ENCODE peak calls at places on chromosome 19, in ten cellular contexts. One of them, this sample, is unnamed. For H3K4me1, the result is how much of the 10 kb centered on the place peaks cover.

GRCh38 chr19:32878988-32879387 is 9.4 kb upstream of the SLC7A9 start:
- DNase-seq in stomach: peak
- DNase-seq in neural progenitor cell: no peak
- DNase-seq in GM23338: no peak
- DNase-seq in naive thymus-derived CD4-positive, alpha-beta T cell: no peak
- DNase-seq in upper lobe of right lung: peak
- DNase-seq in mucosa of descending colon: no peak
- DNase-seq in ovary: no peak
- DNase-seq in aorta: no peak
- DNase-seq in left ventricle myocardium inferior: no peak
- DNase-seq in this sample: no peak

GRCh38 chr19:947707-948533 is 22.1 kb downstream of the ARID3A start:
- DNase-seq in stomach: peak
- DNase-seq in neural progenitor cell: no peak
- DNase-seq in GM23338: no peak
- DNase-seq in naive thymus-derived CD4-positive, alpha-beta T cell: no peak
- DNase-seq in upper lobe of right lung: peak
- DNase-seq in mucosa of descending colon: peak
- DNase-seq in ovary: no peak
- DNase-seq in aorta: peak
- DNase-seq in left ventricle myocardium inferior: peak
- DNase-seq in this sample: peak

GRCh38 chr19:38953677-38954076 is 21.9 kb downstream of the FBXO17 start:
- DNase-seq in stomach: no peak
- DNase-seq in neural progenitor cell: no peak
- DNase-seq in GM23338: no peak
- DNase-seq in naive thymus-derived CD4-positive, alpha-beta T cell: no peak
- DNase-seq in upper lobe of right lung: no peak
- DNase-seq in mucosa of descending colon: no peak
- DNase-seq in ovary: no peak
- DNase-seq in aorta: no peak
- DNase-seq in left ventricle myocardium inferior: no peak
- DNase-seq in this sample: no peak

GRCh38 chr19:19098703-19099632 is 35.2 kb downstream of the SLC25A42 start:
- DNase-seq in stomach: no peak
- DNase-seq in neural progenitor cell: no peak
- DNase-seq in GM23338: no peak
- DNase-seq in naive thymus-derived CD4-positive, alpha-beta T cell: no peak
- DNase-seq in upper lobe of right lung: peak
- DNase-seq in mucosa of descending colon: no peak
- DNase-seq in ovary: no peak
- DNase-seq in aorta: no peak
- DNase-seq in left ventricle myocardium inferior: no peak
- DNase-seq in this sample: no peak

GRCh38 chr19:47247308-47247990 is 8.9 kb upstream of the CCDC9 start:
- DNase-seq in stomach: peak
- DNase-seq in neural progenitor cell: peak
- DNase-seq in GM23338: peak
- DNase-seq in naive thymus-derived CD4-positive, alpha-beta T cell: peak
- DNase-seq in upper lobe of right lung: peak
- DNase-seq in mucosa of descending colon: peak
- DNase-seq in ovary: peak
- DNase-seq in aorta: peak
- DNase-seq in left ventricle myocardium inferior: peak
- DNase-seq in this sample: peak

GRCh38 chr19:6414793-6415591 is 9.6 kb downstream of the KHSRP start:
- DNase-seq in stomach: no peak
- DNase-seq in neural progenitor cell: no peak
- DNase-seq in GM23338: peak
- DNase-seq in naive thymus-derived CD4-positive, alpha-beta T cell: no peak
- DNase-seq in upper lobe of right lung: no peak
- DNase-seq in mucosa of descending colon: no peak
- DNase-seq in ovary: no peak
- DNase-seq in aorta: no peak
- DNase-seq in left ventricle myocardium inferior: no peak
- DNase-seq in this sample: no peak

GRCh38 chr19:11769995-11770394 is 3.2 kb downstream of the ZNF441 start:
- DNase-seq in stomach: no peak
- DNase-seq in neural progenitor cell: no peak
- DNase-seq in GM23338: no peak
- DNase-seq in naive thymus-derived CD4-positive, alpha-beta T cell: no peak
- DNase-seq in upper lobe of right lung: no peak
- DNase-seq in mucosa of descending colon: no peak
- DNase-seq in ovary: no peak
- DNase-seq in aorta: no peak
- DNase-seq in left ventricle myocardium inferior: no peak
- DNase-seq in this sample: no peak

GRCh38 chr19:14369399-14370168 is 11.7 kb upstream of the ADGRE5 start:
- DNase-seq in stomach: no peak
- DNase-seq in neural progenitor cell: no peak
- DNase-seq in GM23338: no peak
- DNase-seq in naive thymus-derived CD4-positive, alpha-beta T cell: peak
- DNase-seq in upper lobe of right lung: no peak
- DNase-seq in mucosa of descending colon: no peak
- DNase-seq in ovary: no peak
- DNase-seq in aorta: peak
- DNase-seq in left ventricle myocardium inferior: no peak
- DNase-seq in this sample: no peak

GRCh38 chr19:44807652-44808462 is 1.0 kb upstream of the BCAM start:
- DNase-seq in stomach: peak
- DNase-seq in neural progenitor cell: peak
- DNase-seq in GM23338: peak
- DNase-seq in naive thymus-derived CD4-positive, alpha-beta T cell: no peak
- DNase-seq in upper lobe of right lung: peak
- DNase-seq in mucosa of descending colon: peak
- DNase-seq in ovary: peak
- DNase-seq in aorta: no peak
- DNase-seq in left ventricle myocardium inferior: no peak
- DNase-seq in this sample: no peak

DNA sequence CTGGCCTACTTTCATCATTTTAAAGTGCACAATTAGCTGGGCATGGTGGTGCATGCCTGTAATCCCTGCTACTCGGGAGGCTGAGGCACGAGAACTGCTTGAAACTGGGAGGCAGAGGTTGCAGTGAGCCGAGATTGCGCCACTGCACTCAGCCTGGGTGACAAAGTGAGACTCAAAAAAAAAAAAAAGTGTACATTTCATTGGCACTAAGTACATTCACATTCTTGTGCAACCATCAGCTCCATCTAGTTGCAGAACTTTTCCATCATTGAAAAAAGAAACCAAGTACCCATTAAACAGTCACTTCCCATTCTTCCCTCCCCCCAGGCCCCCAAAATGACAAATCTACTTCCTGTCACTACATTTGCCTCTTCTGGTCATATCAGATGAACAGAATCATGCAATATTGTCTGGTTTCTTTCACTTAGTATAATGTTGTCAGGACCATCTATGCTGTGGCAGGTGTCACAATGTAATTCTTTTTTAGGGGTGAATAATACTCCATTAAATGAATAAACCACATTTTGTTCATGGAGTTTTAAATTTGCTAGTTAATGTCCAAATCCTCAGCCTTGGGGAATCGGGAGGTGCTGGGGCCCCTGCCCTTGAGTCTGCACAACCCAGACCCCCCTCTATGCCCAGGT is 7.4 kb upstream of the SIGLEC11 start:
- DNase-seq in stomach: no peak
- DNase-seq in neural progenitor cell: no peak
- DNase-seq in GM23338: no peak
- DNase-seq in naive thymus-derived CD4-positive, alpha-beta T cell: no peak
- DNase-seq in upper lobe of right lung: peak
- DNase-seq in mucosa of descending colon: no peak
- DNase-seq in ovary: no peak
- DNase-seq in aorta: peak
- DNase-seq in left ventricle myocardium inferior: no peak
- DNase-seq in this sample: no peak
- H3K4me1 ChIP-seq in stomach: under half
- H3K4me1 ChIP-seq in neural progenitor cell: under half
- H3K4me1 ChIP-seq in GM23338: under half
- H3K4me1 ChIP-seq in naive thymus-derived CD4-positive, alpha-beta T cell: under half
- H3K4me1 ChIP-seq in upper lobe of right lung: under half
- H3K4me1 ChIP-seq in mucosa of descending colon: under half
- H3K4me1 ChIP-seq in ovary: under half
- H3K4me1 ChIP-seq in aorta: under half
- H3K4me1 ChIP-seq in left ventricle myocardium inferior: under half
- H3K4me1 ChIP-seq in this sample: under half

GRCh38 chr19:43584484-43584883 is 8.9 kb downstream of the PINLYP start:
- DNase-seq in stomach: no peak
- DNase-seq in neural progenitor cell: no peak
- DNase-seq in GM23338: no peak
- DNase-seq in naive thymus-derived CD4-positive, alpha-beta T cell: no peak
- DNase-seq in upper lobe of right lung: no peak
- DNase-seq in mucosa of descending colon: no peak
- DNase-seq in ovary: no peak
- DNase-seq in aorta: no peak
- DNase-seq in left ventricle myocardium inferior: no peak
- DNase-seq in this sample: no peak

GRCh38 chr19:43586346-43586745 is 9.6 kb downstream of the IRGQ start:
- DNase-seq in stomach: no peak
- DNase-seq in neural progenitor cell: no peak
- DNase-seq in GM23338: no peak
- DNase-seq in naive thymus-derived CD4-positive, alpha-beta T cell: no peak
- DNase-seq in upper lobe of right lung: no peak
- DNase-seq in mucosa of descending colon: no peak
- DNase-seq in ovary: no peak
- DNase-seq in aorta: no peak
- DNase-seq in left ventricle myocardium inferior: no peak
- DNase-seq in this sample: no peak

GRCh38 chr19:43581467-43581866 is 5.9 kb downstream of the PINLYP start:
- DNase-seq in stomach: no peak
- DNase-seq in neural progenitor cell: no peak
- DNase-seq in GM23338: no peak
- DNase-seq in naive thymus-derived CD4-positive, alpha-beta T cell: no peak
- DNase-seq in upper lobe of right lung: no peak
- DNase-seq in mucosa of descending colon: no peak
- DNase-seq in ovary: no peak
- DNase-seq in aorta: no peak
- DNase-seq in left ventricle myocardium inferior: no peak
- DNase-seq in this sample: no peak

GRCh38 chr19:43578787-43579186 is 3.2 kb downstream of the PINLYP start:
- DNase-seq in stomach: no peak
- DNase-seq in neural progenitor cell: no peak
- DNase-seq in GM23338: no peak
- DNase-seq in naive thymus-derived CD4-positive, alpha-beta T cell: no peak
- DNase-seq in upper lobe of right lung: no peak
- DNase-seq in mucosa of descending colon: no peak
- DNase-seq in ovary: no peak
- DNase-seq in aorta: no peak
- DNase-seq in left ventricle myocardium inferior: no peak
- DNase-seq in this sample: no peak

DNA sequence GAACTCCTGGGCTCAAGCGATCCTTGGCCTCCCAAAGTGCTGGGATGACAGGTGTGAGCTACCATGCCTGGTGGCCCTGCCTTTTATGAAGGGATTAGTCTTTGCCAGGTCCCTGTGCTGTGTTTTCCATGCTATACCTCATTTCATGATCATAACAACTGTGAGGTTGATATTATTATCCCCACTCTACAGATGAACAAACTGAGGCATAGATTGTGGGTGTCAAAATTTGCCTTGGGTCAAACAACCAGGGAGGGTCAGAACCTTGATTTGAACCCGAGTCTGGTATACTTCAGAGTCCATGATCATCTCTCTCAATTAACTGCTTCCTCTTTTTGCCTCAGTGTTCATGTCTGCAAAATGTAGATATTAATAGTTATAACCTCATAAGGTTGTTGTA is 6.9 kb downstream of the PINLYP start:
- DNase-seq in stomach: no peak
- DNase-seq in neural progenitor cell: no peak
- DNase-seq in GM23338: no peak
- DNase-seq in naive thymus-derived CD4-positive, alpha-beta T cell: no peak
- DNase-seq in upper lobe of right lung: no peak
- DNase-seq in mucosa of descending colon: no peak
- DNase-seq in ovary: no peak
- DNase-seq in aorta: no peak
- DNase-seq in left ventricle myocardium inferior: no peak
- DNase-seq in this sample: no peak
- H3K4me1 ChIP-seq in stomach: under half
- H3K4me1 ChIP-seq in neural progenitor cell: under half
- H3K4me1 ChIP-seq in GM23338: under half
- H3K4me1 ChIP-seq in naive thymus-derived CD4-positive, alpha-beta T cell: under half
- H3K4me1 ChIP-seq in upper lobe of right lung: under half
- H3K4me1 ChIP-seq in mucosa of descending colon: under half
- H3K4me1 ChIP-seq in ovary: under half
- H3K4me1 ChIP-seq in aorta: under half
- H3K4me1 ChIP-seq in left ventricle myocardium inferior: under half
- H3K4me1 ChIP-seq in this sample: under half

DNA sequence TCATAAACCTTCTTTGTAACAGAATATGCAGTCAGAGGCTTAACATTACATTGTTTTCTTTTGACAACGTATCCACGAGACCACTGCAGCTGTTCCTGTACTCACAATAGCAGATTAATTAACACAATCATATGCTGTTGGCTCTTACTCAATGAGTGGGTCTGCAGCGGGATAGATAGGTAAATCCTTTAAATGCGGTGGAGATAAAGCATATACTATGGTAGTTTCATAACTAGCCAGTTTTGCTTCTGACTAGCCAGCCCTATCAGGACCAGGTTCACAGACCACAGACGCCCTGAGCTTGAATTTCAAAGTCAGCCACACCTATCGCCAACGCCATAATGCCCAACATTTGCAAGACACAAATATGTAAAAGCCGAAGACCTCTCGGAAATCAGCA is 120.4 kb downstream of the ZNF536 start:
- DNase-seq in stomach: no peak
- DNase-seq in neural progenitor cell: no peak
- DNase-seq in GM23338: peak
- DNase-seq in naive thymus-derived CD4-positive, alpha-beta T cell: no peak
- DNase-seq in upper lobe of right lung: no peak
- DNase-seq in mucosa of descending colon: no peak
- DNase-seq in ovary: no peak
- DNase-seq in aorta: no peak
- DNase-seq in left ventricle myocardium inferior: no peak
- DNase-seq in this sample: no peak
- H3K4me1 ChIP-seq in stomach: under half
- H3K4me1 ChIP-seq in neural progenitor cell: under half
- H3K4me1 ChIP-seq in GM23338: under half
- H3K4me1 ChIP-seq in naive thymus-derived CD4-positive, alpha-beta T cell: under half
- H3K4me1 ChIP-seq in upper lobe of right lung: under half
- H3K4me1 ChIP-seq in mucosa of descending colon: under half
- H3K4me1 ChIP-seq in ovary: under half
- H3K4me1 ChIP-seq in aorta: under half
- H3K4me1 ChIP-seq in left ventricle myocardium inferior: under half
- H3K4me1 ChIP-seq in this sample: under half

DNA sequence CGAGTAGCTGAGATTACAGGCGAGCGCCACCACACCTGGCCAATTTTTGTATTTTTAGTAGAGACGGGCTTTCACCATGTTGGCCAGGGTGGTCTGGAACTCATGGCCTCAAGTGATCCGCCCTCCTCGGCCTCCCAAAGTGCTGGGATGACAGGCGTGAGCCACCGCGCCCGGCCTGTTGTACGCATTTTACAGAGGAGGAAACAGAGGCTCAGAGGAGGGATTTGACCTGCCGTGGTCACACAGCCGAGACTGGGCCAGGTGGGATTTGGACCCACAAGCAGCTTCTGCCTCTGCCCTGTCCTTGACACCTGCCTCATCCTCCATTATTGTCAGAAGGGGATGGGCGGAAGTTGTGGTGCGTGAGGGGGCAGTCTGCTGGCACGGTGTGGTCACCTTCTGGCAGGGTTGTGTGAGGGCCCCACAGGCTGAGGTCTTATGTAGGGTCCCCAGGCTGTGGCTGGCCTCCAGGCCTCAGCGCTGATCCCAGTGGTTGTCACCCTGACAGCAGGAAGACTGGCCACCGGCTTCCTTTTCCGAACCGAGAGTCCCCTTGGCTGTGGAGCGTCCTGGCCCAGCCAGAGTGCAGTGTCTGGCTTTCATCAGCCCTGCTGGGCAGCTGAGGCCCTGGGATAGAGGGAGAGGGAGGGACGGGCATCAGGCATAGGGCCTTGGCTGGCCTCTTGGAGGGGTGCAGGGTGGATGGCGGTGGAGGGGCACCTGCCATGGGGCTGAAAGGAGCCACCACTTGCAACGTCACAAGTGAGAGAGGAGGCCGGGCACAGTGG is 20.3 kb downstream of the NFIC start:
- DNase-seq in stomach: no peak
- DNase-seq in neural progenitor cell: no peak
- DNase-seq in GM23338: no peak
- DNase-seq in naive thymus-derived CD4-positive, alpha-beta T cell: no peak
- DNase-seq in upper lobe of right lung: no peak
- DNase-seq in mucosa of descending colon: no peak
- DNase-seq in ovary: no peak
- DNase-seq in aorta: no peak
- DNase-seq in left ventricle myocardium inferior: peak
- DNase-seq in this sample: no peak
- H3K4me1 ChIP-seq in stomach: half or more
- H3K4me1 ChIP-seq in neural progenitor cell: under half
- H3K4me1 ChIP-seq in GM23338: under half
- H3K4me1 ChIP-seq in naive thymus-derived CD4-positive, alpha-beta T cell: under half
- H3K4me1 ChIP-seq in upper lobe of right lung: half or more
- H3K4me1 ChIP-seq in mucosa of descending colon: under half
- H3K4me1 ChIP-seq in ovary: half or more
- H3K4me1 ChIP-seq in aorta: under half
- H3K4me1 ChIP-seq in left ventricle myocardium inferior: half or more
- H3K4me1 ChIP-seq in this sample: under half